ENCODE peak calls at places on chromosomes 6 and 20, in six cellular contexts. N, R, W, Z, C and U are unnamed samples.

GRCh38 chr6:163132050-163132750 is 282.3 kb upstream of the QKI start:
- DNase-seq in N (no peak), R (peak; percentile 35), W (peak; percentile 22), Z (no peak), C (no peak), U (no peak)

GRCh38 chr20:57167971-57168693 is 98.3 kb downstream of the BMP7 start:
- DNase-seq in N (no peak), R (peak; percentile 45), W (peak; percentile 38), Z (peak; percentile 85), C (no peak), U (no peak)

GRCh38 chr6:133817460-133818047 is 71.4 kb upstream of the TCF21 start:
- DNase-seq in N (no peak), R (no peak), W (no peak), Z (no peak), C (peak; percentile 74), U (peak; percentile 38)

GRCh38 chr20:44911264-44911921 is 1.5 kb downstream of the PABPC1L start:
- DNase-seq in N (no peak), R (peak; percentile 66), W (peak; percentile 51), Z (peak; percentile 71), C (peak; percentile 91), U (peak; percentile 74)

GRCh38 chr6:35146453-35146852 is 5.3 kb upstream of the TCP11 start:
- DNase-seq in N (peak; percentile 66), R (peak; percentile 60), W (peak; percentile 65), Z (peak; percentile 20), C (peak; percentile 58), U (peak; percentile 79)

GRCh38 chr20:55139173-55139765 is 663.9 kb downstream of the DOK5 start:
- DNase-seq in N (no peak), R (no peak), W (no peak), Z (no peak), C (no peak), U (no peak)

GRCh38 chr20:19000071-19000470 is 186.5 kb downstream of the SCP2D1 start:
- DNase-seq in N (no peak), R (no peak), W (no peak), Z (no peak), C (no peak), U (no peak)

GRCh38 chr20:1299522-1299921 is 29.4 kb downstream of the SDCBP2 start:
- DNase-seq in N (no peak), R (no peak), W (no peak), Z (no peak), C (peak; percentile 66), U (no peak)

GRCh38 chr6:166351715-166352285 is 9.5 kb upstream of the SFT2D1 start:
- DNase-seq in N (peak; percentile 39), R (no peak), W (no peak), Z (peak; percentile 62), C (no peak), U (peak; percentile 46)

GRCh38 chr20:32573167-32573851 is 11.8 kb downstream of the NOL4L start:
- DNase-seq in N (no peak), R (no peak), W (no peak), Z (no peak), C (no peak), U (no peak)

GRCh38 chr20:50286609-50287008 is 96.0 kb downstream of the CEBPB start:
- DNase-seq in N (no peak), R (peak; percentile 94), W (peak; percentile 88), Z (no peak), C (peak; percentile 52), U (no peak)

GRCh38 chr20:34066476-34067090 is 45.5 kb downstream of the EIF2S2 start:
- DNase-seq in N (no peak), R (peak; percentile 79), W (peak; percentile 62), Z (no peak), C (no peak), U (no peak)

GRCh38 chr6:70797625-70798024 is 129.9 kb downstream of the SMAP1 start:
- DNase-seq in N (no peak), R (no peak), W (no peak), Z (no peak), C (no peak), U (no peak)

GRCh38 chr6:146914563-146915483 is 289.4 kb upstream of the STXBP5 start:
- DNase-seq in N (no peak), R (peak; percentile 95), W (peak; percentile 99), Z (peak; percentile 80), C (no peak), U (no peak)

GRCh38 chr6:117352466-117353081 is 73.2 kb downstream of the ROS1 start:
- DNase-seq in N (no peak), R (peak; percentile 46), W (peak; percentile 33), Z (peak; percentile 12), C (no peak), U (no peak)

GRCh38 chr6:146017672-146018071 is 11.2 kb upstream of the GRM1 start:
- DNase-seq in N (no peak), R (no peak), W (no peak), Z (no peak), C (no peak), U (no peak)

GRCh38 chr20:17557675-17558006 is 12.2 kb upstream of the DSTN start:
- DNase-seq in N (no peak), R (peak; percentile 67), W (peak; percentile 87), Z (peak; percentile 53), C (no peak), U (no peak)

GRCh38 chr6:141988327-141988726 is 144.4 kb upstream of the GJE1 start:
- DNase-seq in N (no peak), R (no peak), W (no peak), Z (no peak), C (no peak), U (no peak)

GRCh38 chr6:4125933-4126864 is 9.2 kb downstream of the ECI2 start:
- DNase-seq in N (no peak), R (peak; percentile 92), W (peak; percentile 91), Z (no peak), C (no peak), U (no peak)

GRCh38 chr6:150667977-150668716 is 68.5 kb downstream of the PLEKHG1 start:
- DNase-seq in N (peak; percentile 67), R (peak; percentile 44), W (peak; percentile 85), Z (peak; percentile 93), C (no peak), U (no peak)

GRCh38 chr6:168285456-168285855 is 34.1 kb downstream of the DACT2 start:
- DNase-seq in N (no peak), R (no peak), W (no peak), Z (no peak), C (no peak), U (no peak)

GRCh38 chr6:21915707-21916399 is 322.3 kb downstream of the SOX4 start:
- DNase-seq in N (no peak), R (peak; percentile 66), W (peak; percentile 32), Z (no peak), C (no peak), U (no peak)

GRCh38 chr20:15196580-15197255 is 859.3 kb upstream of the FLRT3 start:
- DNase-seq in N (no peak), R (no peak), W (no peak), Z (no peak), C (no peak), U (no peak)

GRCh38 chr6:159110013-159110412 is 59.2 kb upstream of the FNDC1 start:
- DNase-seq in N (no peak), R (peak; percentile 70), W (peak; percentile 60), Z (no peak), C (peak; percentile 76), U (peak; percentile 62)

GRCh38 chr20:11895832-11896484 is 21.7 kb upstream of the BTBD3 start:
- DNase-seq in N (no peak), R (no peak), W (peak; percentile 29), Z (no peak), C (no peak), U (no peak)

GRCh38 chr6:128438311-128438916 is 82.0 kb downstream of the PTPRK start:
- DNase-seq in N (peak; percentile 33), R (no peak), W (peak; percentile 21), Z (no peak), C (no peak), U (no peak)

GRCh38 chr20:25058051-25058796 is at the start of gene ACSS1:
- DNase-seq in N (peak; percentile 70), R (peak; percentile 55), W (peak; percentile 35), Z (peak; percentile 61), C (peak; percentile 56), U (peak; percentile 68)

GRCh38 chr6:28803337-28803709 is 120.5 kb downstream of the TRIM27 start:
- DNase-seq in N (no peak), R (peak; percentile 50), W (no peak), Z (peak; percentile 39), C (no peak), U (no peak)

GRCh38 chr6:30820196-30820595 is 64.1 kb upstream of the DDR1 start:
- DNase-seq in N (no peak), R (peak; percentile 81), W (peak; percentile 88), Z (peak; percentile 92), C (no peak), U (no peak)